ENCODE peak calls at places on chromosomes 7 and 10, in eight cellular contexts. L is heart left ventricle, Z is prostate gland, S is stomach, X is neural progenitor cell, W is PC-9, D is astrocyte, M is OCI-LY7. C is an unnamed sample. For H3K36me3, the result is how much of the 10 kb centered on the place peaks cover.

GRCh38 chr7:103613655-103614642 is 167.9 kb upstream of the SLC26A5 start:
- DNase-seq in L (no peak), Z (no peak), S (no peak), X (peak), W (no peak), D (no peak), M (no peak), C (no peak)

GRCh38 chr7:113828581-113828980 is 90.2 kb downstream of the PPP1R3A start:
- DNase-seq in L (no peak), Z (no peak), S (no peak), X (no peak), W (no peak), D (no peak), M (no peak), C (no peak)

GRCh38 chr10:79084012-79084971 is 15.5 kb downstream of the ZMIZ1 start:
- DNase-seq in L (peak), Z (peak), S (peak), X (no peak), W (peak), D (peak), M (peak), C (peak)

GRCh38 chr7:44100458-44101303 is 3.5 kb upstream of the AEBP1 start:
- DNase-seq in L (no peak), Z (no peak), S (no peak), X (no peak), W (no peak), D (peak), M (peak), C (peak)

GRCh38 chr10:86830043-86830591 is 73.7 kb downstream of the BMPR1A start:
- DNase-seq in L (no peak), Z (peak), S (no peak), X (no peak), W (no peak), D (no peak), M (no peak), C (no peak)

GRCh38 chr10:63651864-63652263 is 130.7 kb downstream of the REEP3 start:
- DNase-seq in L (no peak), Z (no peak), S (no peak), X (no peak), W (no peak), D (no peak), M (no peak), C (no peak)

GRCh38 chr10:62814901-62815372 is 1.2 kb downstream of the EGR2 start:
- DNase-seq in L (no peak), Z (no peak), S (no peak), X (peak), W (no peak), D (peak), M (no peak), C (no peak)

GRCh38 chr7:47546171-47546570 is 35.7 kb downstream of the TNS3 start:
- DNase-seq in L (no peak), Z (no peak), S (no peak), X (no peak), W (no peak), D (no peak), M (no peak), C (no peak)

GRCh38 chr10:106711313-106711906 is 453.1 kb downstream of the SORCS1 start:
- DNase-seq in L (no peak), Z (no peak), S (peak), X (peak), W (peak), D (no peak), M (peak), C (no peak)

GRCh38 chr7:17599733-17600685 is 301.6 kb downstream of the AHR start:
- DNase-seq in L (no peak), Z (no peak), S (no peak), X (no peak), W (peak), D (peak), M (no peak), C (peak)

GRCh38 chr7:157276731-157277562 is 59.9 kb upstream of the DNAJB6 start:
- DNase-seq in L (no peak), Z (no peak), S (no peak), X (no peak), W (no peak), D (no peak), M (no peak), C (no peak)

GRCh38 chr10:131908151-131908550 is 7.3 kb downstream of the PPP2R2D start:
- DNase-seq in L (no peak), Z (no peak), S (no peak), X (no peak), W (no peak), D (no peak), M (no peak), C (no peak)

GRCh38 chr7:135662123-135662372 is 266 bp upstream of the STMP1 start:
- DNase-seq in L (no peak), Z (no peak), S (no peak), X (no peak), W (no peak), D (no peak), M (no peak), C (no peak)
- TF ChIP-seq CTCF in L (no peak), Z (no peak), S (peak), X (no peak), W (no peak), D (peak), M (peak), C (no peak)

DNA sequence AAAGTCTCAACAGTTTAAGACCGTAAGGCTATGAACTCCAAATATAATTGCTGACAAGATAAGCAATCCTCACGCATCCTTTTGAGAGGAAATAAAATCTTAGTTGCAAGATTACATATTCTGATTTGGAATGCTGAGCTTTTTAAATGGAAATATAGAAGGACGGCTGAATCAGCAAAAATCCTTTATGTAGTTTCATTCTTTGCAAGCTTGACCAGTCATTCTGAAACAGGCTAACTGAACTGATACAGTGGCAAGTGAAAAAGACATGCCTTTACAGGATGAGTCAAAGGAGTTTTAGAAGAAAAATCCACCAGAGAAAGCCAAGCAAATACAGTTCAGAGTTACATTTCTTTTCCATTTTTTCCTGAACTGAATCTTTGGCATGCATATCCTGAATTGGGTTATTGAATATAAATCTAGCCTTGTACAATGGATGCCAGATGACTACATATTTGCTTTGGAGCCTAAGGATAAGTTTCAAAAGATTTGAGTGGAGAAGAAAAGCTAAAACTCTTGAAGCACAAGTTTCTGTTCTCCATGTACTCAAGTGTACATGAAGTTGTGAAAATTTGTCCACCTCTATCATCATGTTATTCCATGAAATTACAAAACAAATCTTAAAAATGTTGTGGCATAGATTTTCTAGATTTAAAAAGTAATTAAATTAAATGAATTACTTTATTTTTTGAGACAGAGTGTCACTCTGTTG is 4.4 kb downstream of the VIM start:
- DNase-seq in L (no peak), Z (no peak), S (no peak), X (no peak), W (no peak), D (no peak), M (no peak), C (no peak)
- H3K4me3 ChIP-seq in L (peak), Z (no peak), S (no peak), X (no peak), W (no peak), D (peak), M (no peak), C (peak)

GRCh38 chr10:100927266-100927665 is 14.5 kb downstream of the SLF2 start:
- DNase-seq in L (no peak), Z (no peak), S (no peak), X (no peak), W (no peak), D (no peak), M (no peak), C (no peak)
- H3K36me3 ChIP-seq in L (under half), Z (under half), S (half or more), X (under half), W (under half), D (half or more), M (half or more), C (under half)

GRCh38 chr10:71358292-71358691 is 38.4 kb upstream of the CDH23 start:
- DNase-seq in L (no peak), Z (no peak), S (no peak), X (no peak), W (no peak), D (no peak), M (no peak), C (no peak)
- TF ChIP-seq CTCF in L (no peak), Z (no peak), S (no peak), X (no peak), W (no peak), D (no peak), M (no peak), C (no peak)

DNA sequence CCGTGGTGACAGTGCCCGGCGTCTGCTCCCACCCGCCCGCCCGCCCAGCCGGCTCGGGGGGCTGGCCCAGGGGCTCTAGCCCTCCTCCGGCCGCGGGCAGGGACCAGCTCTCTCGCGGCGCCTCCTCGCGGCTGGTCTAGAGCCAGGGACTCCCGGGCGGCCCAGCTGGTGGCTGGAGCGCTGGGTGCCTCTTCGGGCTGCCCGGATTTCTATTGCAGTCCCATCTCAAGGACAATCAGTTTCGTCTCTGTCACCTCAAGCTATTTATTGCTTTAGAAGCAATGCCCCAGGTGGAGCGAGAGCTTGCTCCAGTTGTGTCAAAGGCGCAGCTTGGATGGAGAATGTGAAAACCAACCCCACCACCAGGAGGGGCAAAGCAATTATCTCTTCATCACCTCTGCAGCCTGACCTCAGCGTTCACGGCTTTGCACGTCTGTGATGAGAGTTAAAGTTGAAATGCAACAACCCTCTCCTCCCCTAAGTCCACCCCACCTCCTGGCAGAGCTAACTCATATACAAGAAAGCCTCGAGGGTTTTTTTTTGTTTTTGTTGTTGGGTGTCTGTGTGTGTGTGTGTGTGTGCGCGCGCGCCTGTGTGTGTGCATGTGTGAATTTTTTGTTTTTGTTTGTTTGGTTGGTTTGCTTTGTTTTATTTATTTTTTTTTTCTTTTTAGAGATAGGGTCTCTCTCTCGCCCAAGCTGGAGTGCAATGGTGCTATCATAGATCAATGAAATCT is at the start of gene ITGA8:
- DNase-seq in L (peak), Z (peak), S (no peak), X (peak), W (no peak), D (no peak), M (no peak), C (no peak)
- H3K4me3 ChIP-seq in L (peak), Z (peak), S (peak), X (peak), W (no peak), D (peak), M (no peak), C (no peak)

GRCh38 chr10:110365356-110366143 is 60.8 kb upstream of the SMNDC1 start:
- DNase-seq in L (no peak), Z (no peak), S (no peak), X (no peak), W (no peak), D (no peak), M (no peak), C (no peak)

GRCh38 chr10:110366641-110367040 is 61.9 kb upstream of the SMNDC1 start:
- DNase-seq in L (no peak), Z (no peak), S (no peak), X (no peak), W (no peak), D (no peak), M (no peak), C (no peak)

GRCh38 chr10:110363572-110364411 is 59.1 kb upstream of the SMNDC1 start:
- DNase-seq in L (no peak), Z (no peak), S (no peak), X (peak), W (no peak), D (no peak), M (no peak), C (no peak)

GRCh38 chr10:110361800-110362456 is 57.2 kb upstream of the SMNDC1 start:
- DNase-seq in L (no peak), Z (no peak), S (no peak), X (peak), W (no peak), D (no peak), M (no peak), C (no peak)

GRCh38 chr10:110364531-110364937 is 59.8 kb upstream of the SMNDC1 start:
- DNase-seq in L (no peak), Z (no peak), S (no peak), X (no peak), W (no peak), D (no peak), M (no peak), C (no peak)
- H3K36me3 ChIP-seq in L (under half), Z (under half), S (under half), X (under half), W (under half), D (under half), M (under half), C (under half)

GRCh38 chr10:119361037-119361436 is 153.7 kb downstream of the GRK5 start:
- DNase-seq in L (no peak), Z (no peak), S (no peak), X (no peak), W (no peak), D (no peak), M (no peak), C (no peak)
- TF ChIP-seq CTCF in L (no peak), Z (no peak), S (no peak), X (no peak), W (no peak), D (no peak), M (no peak), C (no peak)